ENCODE peak calls at places on chromosomes 6 and 20, in ten cellular contexts. One of them, this sample, is unnamed.

GRCh38 chr6:33410050-33410710 is 634 bp upstream of the PHF1 start:
- DNase-seq in breast epithelium: peak
- DNase-seq in ovary: peak
- DNase-seq in IMR-90: peak
- DNase-seq in HCT116: peak
- DNase-seq in A549: peak
- DNase-seq in right lobe of liver: peak
- DNase-seq in lower leg skin: peak
- DNase-seq in body of pancreas: peak
- DNase-seq in tibial nerve: peak
- DNase-seq in this sample: peak

GRCh38 chr20:14093652-14094051 is 98.3 kb downstream of the MACROD2 start:
- DNase-seq in breast epithelium: no peak
- DNase-seq in ovary: no peak
- DNase-seq in IMR-90: no peak
- DNase-seq in HCT116: no peak
- DNase-seq in A549: no peak
- DNase-seq in right lobe of liver: no peak
- DNase-seq in lower leg skin: no peak
- DNase-seq in body of pancreas: peak
- DNase-seq in tibial nerve: no peak
- DNase-seq in this sample: no peak

GRCh38 chr6:44511126-44511525 is 123.6 kb downstream of the CDC5L start:
- DNase-seq in breast epithelium: no peak
- DNase-seq in ovary: no peak
- DNase-seq in IMR-90: no peak
- DNase-seq in HCT116: no peak
- DNase-seq in A549: no peak
- DNase-seq in right lobe of liver: no peak
- DNase-seq in lower leg skin: peak
- DNase-seq in body of pancreas: no peak
- DNase-seq in tibial nerve: no peak
- DNase-seq in this sample: no peak

GRCh38 chr6:164756142-164756541 is 553.3 kb downstream of the C6orf118 start:
- DNase-seq in breast epithelium: no peak
- DNase-seq in ovary: no peak
- DNase-seq in IMR-90: no peak
- DNase-seq in HCT116: no peak
- DNase-seq in A549: no peak
- DNase-seq in right lobe of liver: no peak
- DNase-seq in lower leg skin: no peak
- DNase-seq in body of pancreas: no peak
- DNase-seq in tibial nerve: no peak
- DNase-seq in this sample: no peak

GRCh38 chr6:113970808-113971676 is at the start of gene HDAC2:
- DNase-seq in breast epithelium: peak
- DNase-seq in ovary: peak
- DNase-seq in IMR-90: peak
- DNase-seq in HCT116: peak
- DNase-seq in A549: peak
- DNase-seq in right lobe of liver: peak
- DNase-seq in lower leg skin: peak
- DNase-seq in body of pancreas: peak
- DNase-seq in tibial nerve: peak
- DNase-seq in this sample: peak

GRCh38 chr6:46220351-46221220 is 49.8 kb upstream of the ENPP5 start:
- DNase-seq in breast epithelium: no peak
- DNase-seq in ovary: no peak
- DNase-seq in IMR-90: no peak
- DNase-seq in HCT116: no peak
- DNase-seq in A549: no peak
- DNase-seq in right lobe of liver: no peak
- DNase-seq in lower leg skin: no peak
- DNase-seq in body of pancreas: no peak
- DNase-seq in tibial nerve: no peak
- DNase-seq in this sample: no peak

GRCh38 chr6:39228992-39229767 is at the start of gene KCNK5:
- DNase-seq in breast epithelium: no peak
- DNase-seq in ovary: peak
- DNase-seq in IMR-90: peak
- DNase-seq in HCT116: peak
- DNase-seq in A549: peak
- DNase-seq in right lobe of liver: peak
- DNase-seq in lower leg skin: peak
- DNase-seq in body of pancreas: peak
- DNase-seq in tibial nerve: peak
- DNase-seq in this sample: peak

GRCh38 chr20:5996765-5997164 is 46.3 kb downstream of the MCM8 start:
- DNase-seq in breast epithelium: no peak
- DNase-seq in ovary: no peak
- DNase-seq in IMR-90: no peak
- DNase-seq in HCT116: no peak
- DNase-seq in A549: no peak
- DNase-seq in right lobe of liver: no peak
- DNase-seq in lower leg skin: no peak
- DNase-seq in body of pancreas: no peak
- DNase-seq in tibial nerve: no peak
- DNase-seq in this sample: peak

GRCh38 chr6:157280153-157280552 is 43.2 kb downstream of the TMEM242 start:
- DNase-seq in breast epithelium: no peak
- DNase-seq in ovary: no peak
- DNase-seq in IMR-90: no peak
- DNase-seq in HCT116: no peak
- DNase-seq in A549: no peak
- DNase-seq in right lobe of liver: no peak
- DNase-seq in lower leg skin: peak
- DNase-seq in body of pancreas: no peak
- DNase-seq in tibial nerve: no peak
- DNase-seq in this sample: no peak

GRCh38 chr6:157283330-157283898 is 39.9 kb downstream of the TMEM242 start:
- DNase-seq in breast epithelium: no peak
- DNase-seq in ovary: no peak
- DNase-seq in IMR-90: no peak
- DNase-seq in HCT116: no peak
- DNase-seq in A549: no peak
- DNase-seq in right lobe of liver: no peak
- DNase-seq in lower leg skin: no peak
- DNase-seq in body of pancreas: no peak
- DNase-seq in tibial nerve: no peak
- DNase-seq in this sample: no peak

GRCh38 chr6:157282279-157282678 is 41.0 kb downstream of the TMEM242 start:
- DNase-seq in breast epithelium: no peak
- DNase-seq in ovary: no peak
- DNase-seq in IMR-90: no peak
- DNase-seq in HCT116: no peak
- DNase-seq in A549: no peak
- DNase-seq in right lobe of liver: no peak
- DNase-seq in lower leg skin: peak
- DNase-seq in body of pancreas: no peak
- DNase-seq in tibial nerve: no peak
- DNase-seq in this sample: no peak

GRCh38 chr6:157280947-157281346 is 42.4 kb downstream of the TMEM242 start:
- DNase-seq in breast epithelium: no peak
- DNase-seq in ovary: no peak
- DNase-seq in IMR-90: no peak
- DNase-seq in HCT116: no peak
- DNase-seq in A549: no peak
- DNase-seq in right lobe of liver: no peak
- DNase-seq in lower leg skin: peak
- DNase-seq in body of pancreas: no peak
- DNase-seq in tibial nerve: no peak
- DNase-seq in this sample: no peak

GRCh38 chr6:157281570-157281969 is 41.7 kb downstream of the TMEM242 start:
- DNase-seq in breast epithelium: no peak
- DNase-seq in ovary: no peak
- DNase-seq in IMR-90: no peak
- DNase-seq in HCT116: no peak
- DNase-seq in A549: no peak
- DNase-seq in right lobe of liver: no peak
- DNase-seq in lower leg skin: peak
- DNase-seq in body of pancreas: peak
- DNase-seq in tibial nerve: no peak
- DNase-seq in this sample: peak
- H3K4me3 ChIP-seq in breast epithelium: no peak
- H3K4me3 ChIP-seq in ovary: no peak
- H3K4me3 ChIP-seq in IMR-90: no peak
- H3K4me3 ChIP-seq in HCT116: no peak
- H3K4me3 ChIP-seq in A549: no peak
- H3K4me3 ChIP-seq in right lobe of liver: no peak
- H3K4me3 ChIP-seq in lower leg skin: no peak
- H3K4me3 ChIP-seq in body of pancreas: no peak
- H3K4me3 ChIP-seq in tibial nerve: no peak
- H3K4me3 ChIP-seq in this sample: no peak

DNA sequence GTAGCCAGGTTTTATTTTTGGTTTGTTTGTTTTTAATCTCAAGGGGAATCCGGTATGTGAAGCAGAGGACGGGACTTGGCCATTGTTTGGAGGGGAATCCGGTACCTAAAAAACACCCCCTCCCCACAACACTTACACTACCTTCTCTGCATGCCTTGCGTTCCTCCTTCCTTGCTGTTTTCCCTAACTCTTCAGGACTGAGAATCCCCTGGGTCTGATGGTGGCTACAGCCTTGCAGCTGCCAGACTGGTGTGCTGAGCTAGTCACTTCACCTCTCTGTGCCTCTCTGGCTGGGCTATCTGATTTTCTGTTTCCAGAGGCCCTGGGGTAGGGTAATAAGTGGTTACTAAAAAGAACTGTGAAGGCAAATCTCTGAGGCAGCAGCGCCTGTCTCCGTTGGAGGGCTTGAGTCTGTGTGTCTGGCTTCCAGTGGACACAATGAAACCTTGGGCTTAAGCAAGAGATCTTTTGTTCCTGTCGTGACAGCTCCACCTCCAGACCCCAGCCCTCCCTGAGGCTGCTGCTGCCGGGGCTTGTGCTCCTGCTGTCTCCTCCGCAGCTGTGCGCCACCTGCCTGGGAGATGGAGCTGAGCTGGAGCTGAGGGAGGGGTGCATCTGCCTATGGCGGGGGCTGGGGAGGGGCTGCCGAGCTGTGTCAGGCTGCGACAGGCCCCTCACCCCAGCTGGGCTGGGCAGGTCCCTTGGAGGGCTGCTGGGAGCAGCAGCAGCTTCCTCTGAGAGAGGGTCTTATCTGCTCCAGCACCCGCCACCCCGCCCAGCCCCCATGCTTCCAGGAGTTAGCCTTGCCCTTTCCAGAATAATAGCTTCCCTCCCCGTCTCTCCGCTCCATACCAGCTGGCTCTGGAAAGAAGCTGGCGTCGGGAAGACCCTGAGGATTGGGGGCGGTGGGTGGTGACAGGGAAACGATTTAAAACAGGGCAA is 65.8 kb upstream of the CCDC167 start:
- DNase-seq in breast epithelium: no peak
- DNase-seq in ovary: peak
- DNase-seq in IMR-90: no peak
- DNase-seq in HCT116: no peak
- DNase-seq in A549: no peak
- DNase-seq in right lobe of liver: no peak
- DNase-seq in lower leg skin: no peak
- DNase-seq in body of pancreas: no peak
- DNase-seq in tibial nerve: no peak
- DNase-seq in this sample: no peak
- TF ChIP-seq POLR2A in breast epithelium: no peak
- TF ChIP-seq POLR2A in ovary: no peak
- TF ChIP-seq POLR2A in IMR-90: no peak
- TF ChIP-seq POLR2A in HCT116: no peak
- TF ChIP-seq POLR2A in A549: no peak
- TF ChIP-seq POLR2A in right lobe of liver: no peak
- TF ChIP-seq POLR2A in lower leg skin: no peak
- TF ChIP-seq POLR2A in body of pancreas: no peak
- TF ChIP-seq POLR2A in tibial nerve: no peak
- TF ChIP-seq POLR2A in this sample: no peak

DNA sequence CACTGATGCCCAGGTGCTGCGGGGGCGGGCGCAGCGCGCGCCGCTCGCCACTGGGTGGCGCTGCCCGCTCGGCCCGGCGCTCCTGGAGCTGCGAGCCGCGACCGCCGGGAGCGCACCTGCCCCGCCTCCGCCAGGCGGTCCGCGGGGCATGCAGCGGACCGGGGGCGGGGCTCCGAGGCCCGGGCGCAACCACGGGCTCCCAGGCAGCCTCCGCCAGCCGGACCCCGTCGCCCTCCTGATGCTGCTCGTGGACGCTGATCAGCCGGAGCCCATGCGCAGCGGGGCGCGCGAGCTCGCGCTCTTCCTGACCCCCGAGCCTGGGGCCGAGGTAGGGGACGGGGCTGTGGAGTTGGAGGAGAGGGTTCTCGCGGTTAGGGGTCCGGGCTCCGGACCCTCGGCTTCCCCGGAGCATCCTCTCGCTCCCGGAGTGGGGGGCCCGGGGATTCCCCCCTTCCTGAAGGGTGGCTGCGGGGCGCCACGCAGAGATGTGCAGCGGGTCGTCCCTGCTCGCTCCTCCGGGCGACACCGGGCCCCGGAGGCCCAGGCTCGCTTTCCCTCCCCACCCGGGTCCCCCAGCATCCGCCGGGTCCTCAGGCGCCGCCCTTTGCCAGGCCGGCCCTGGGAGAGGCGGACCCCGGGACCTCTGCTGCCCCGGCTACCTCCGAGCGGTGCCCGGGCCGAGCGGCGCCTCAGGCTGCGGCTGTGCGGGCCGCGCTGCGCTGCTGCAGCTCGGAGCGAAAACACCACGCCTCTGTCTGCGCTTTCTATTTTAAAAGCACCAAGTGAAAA is at the start of gene BCAS4:
- DNase-seq in breast epithelium: peak
- DNase-seq in ovary: peak
- DNase-seq in IMR-90: peak
- DNase-seq in HCT116: peak
- DNase-seq in A549: peak
- DNase-seq in right lobe of liver: peak
- DNase-seq in lower leg skin: peak
- DNase-seq in body of pancreas: peak
- DNase-seq in tibial nerve: peak
- DNase-seq in this sample: peak
- TF ChIP-seq CTCF in breast epithelium: no peak
- TF ChIP-seq CTCF in ovary: peak
- TF ChIP-seq CTCF in IMR-90: peak
- TF ChIP-seq CTCF in HCT116: peak
- TF ChIP-seq CTCF in A549: peak
- TF ChIP-seq CTCF in right lobe of liver: peak
- TF ChIP-seq CTCF in lower leg skin: no peak
- TF ChIP-seq CTCF in body of pancreas: peak
- TF ChIP-seq CTCF in tibial nerve: peak
- TF ChIP-seq CTCF in this sample: peak

GRCh38 chr6:108825326-108825725 is 22.9 kb upstream of the ARMC2 start:
- DNase-seq in breast epithelium: no peak
- DNase-seq in ovary: no peak
- DNase-seq in IMR-90: no peak
- DNase-seq in HCT116: no peak
- DNase-seq in A549: no peak
- DNase-seq in right lobe of liver: no peak
- DNase-seq in lower leg skin: no peak
- DNase-seq in body of pancreas: no peak
- DNase-seq in tibial nerve: no peak
- DNase-seq in this sample: no peak

DNA sequence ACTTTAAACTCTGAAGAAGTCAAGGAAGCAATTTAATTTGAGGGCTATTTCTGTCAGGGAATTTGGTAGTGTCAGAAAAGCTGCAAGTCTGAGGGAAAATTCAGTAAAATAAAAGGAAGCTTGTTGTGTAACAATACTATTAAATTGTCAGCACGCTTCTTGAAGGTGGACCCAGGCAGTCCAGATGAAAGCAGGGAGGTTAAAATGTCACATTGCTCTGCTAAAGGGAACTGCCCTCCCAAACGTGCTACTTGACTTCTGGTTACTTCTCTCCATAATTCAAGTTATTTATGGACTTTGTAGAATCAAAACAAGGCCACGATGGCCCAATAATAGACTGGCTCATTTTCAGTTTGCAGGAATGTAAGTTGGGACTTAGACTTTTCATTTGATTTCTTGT is 28.2 kb upstream of the ARMC2 start:
- DNase-seq in breast epithelium: no peak
- DNase-seq in ovary: no peak
- DNase-seq in IMR-90: no peak
- DNase-seq in HCT116: no peak
- DNase-seq in A549: no peak
- DNase-seq in right lobe of liver: no peak
- DNase-seq in lower leg skin: no peak
- DNase-seq in body of pancreas: no peak
- DNase-seq in tibial nerve: no peak
- DNase-seq in this sample: no peak
- H3K4me3 ChIP-seq in breast epithelium: no peak
- H3K4me3 ChIP-seq in ovary: no peak
- H3K4me3 ChIP-seq in IMR-90: no peak
- H3K4me3 ChIP-seq in HCT116: no peak
- H3K4me3 ChIP-seq in A549: no peak
- H3K4me3 ChIP-seq in right lobe of liver: no peak
- H3K4me3 ChIP-seq in lower leg skin: no peak
- H3K4me3 ChIP-seq in body of pancreas: no peak
- H3K4me3 ChIP-seq in tibial nerve: no peak
- H3K4me3 ChIP-seq in this sample: no peak

This sample was measured in transverse colon.